ENCODE peak calls at places on chromosome 21, in five cellular contexts. One of them, this sample, is unnamed.

GRCh38 chr21:15437873-15438272 is 291.9 kb upstream of the USP25 start:
- DNase-seq in H1: no peak
- DNase-seq in AG09319: no peak
- DNase-seq in neural progenitor cell: no peak
- DNase-seq in astrocyte of the spinal cord: peak; percentile 87
- DNase-seq in this sample: no peak

GRCh38 chr21:45296638-45297037 is 8.9 kb upstream of the POFUT2 start:
- DNase-seq in H1: no peak
- DNase-seq in AG09319: no peak
- DNase-seq in neural progenitor cell: no peak
- DNase-seq in astrocyte of the spinal cord: no peak
- DNase-seq in this sample: no peak

GRCh38 chr21:26776320-26777021 is 68.7 kb downstream of the ADAMTS1 start:
- DNase-seq in H1: no peak
- DNase-seq in AG09319: no peak
- DNase-seq in neural progenitor cell: no peak
- DNase-seq in astrocyte of the spinal cord: peak; percentile 40
- DNase-seq in this sample: no peak

GRCh38 chr21:15850645-15851044 is 120.9 kb downstream of the USP25 start:
- DNase-seq in H1: no peak
- DNase-seq in AG09319: no peak
- DNase-seq in neural progenitor cell: no peak
- DNase-seq in astrocyte of the spinal cord: peak; percentile 65
- DNase-seq in this sample: no peak

GRCh38 chr21:45496151-45496967 is 45.9 kb downstream of the SLC19A1 start:
- DNase-seq in H1: no peak
- DNase-seq in AG09319: no peak
- DNase-seq in neural progenitor cell: no peak
- DNase-seq in astrocyte of the spinal cord: no peak
- DNase-seq in this sample: no peak

GRCh38 chr21:31630062-31630711 is 29.3 kb upstream of the SOD1 start:
- DNase-seq in H1: no peak
- DNase-seq in AG09319: peak; percentile 24
- DNase-seq in neural progenitor cell: no peak
- DNase-seq in astrocyte of the spinal cord: peak; percentile 91
- DNase-seq in this sample: no peak

GRCh38 chr21:44905725-44906084 is 15.0 kb downstream of the ITGB2 start:
- DNase-seq in H1: no peak
- DNase-seq in AG09319: no peak
- DNase-seq in neural progenitor cell: no peak
- DNase-seq in astrocyte of the spinal cord: no peak
- DNase-seq in this sample: no peak

GRCh38 chr21:42302292-42302650 is 12.9 kb downstream of the TFF3 start:
- DNase-seq in H1: no peak
- DNase-seq in AG09319: no peak
- DNase-seq in neural progenitor cell: peak; percentile 27
- DNase-seq in astrocyte of the spinal cord: no peak
- DNase-seq in this sample: no peak

GRCh38 chr21:33587792-33588484 is 546 bp downstream of the DONSON start:
- DNase-seq in H1: no peak
- DNase-seq in AG09319: no peak
- DNase-seq in neural progenitor cell: peak; percentile 64
- DNase-seq in astrocyte of the spinal cord: peak; percentile 29
- DNase-seq in this sample: peak; percentile 12

GRCh38 chr21:28144089-28144488 is 848.6 kb downstream of the LTN1 start:
- DNase-seq in H1: no peak
- DNase-seq in AG09319: no peak
- DNase-seq in neural progenitor cell: no peak
- DNase-seq in astrocyte of the spinal cord: no peak
- DNase-seq in this sample: no peak

GRCh38 chr21:44812640-44813039 is 5.2 kb downstream of the SUMO3 start:
- DNase-seq in H1: no peak
- DNase-seq in AG09319: no peak
- DNase-seq in neural progenitor cell: no peak
- DNase-seq in astrocyte of the spinal cord: no peak
- DNase-seq in this sample: no peak

GRCh38 chr21:33657124-33657842 is 15.0 kb downstream of the ITSN1 start:
- DNase-seq in H1: no peak
- DNase-seq in AG09319: no peak
- DNase-seq in neural progenitor cell: no peak
- DNase-seq in astrocyte of the spinal cord: no peak
- DNase-seq in this sample: no peak

GRCh38 chr21:21722736-21723135 is 724.5 kb downstream of the NCAM2 start:
- DNase-seq in H1: no peak
- DNase-seq in AG09319: no peak
- DNase-seq in neural progenitor cell: no peak
- DNase-seq in astrocyte of the spinal cord: no peak
- DNase-seq in this sample: no peak

GRCh38 chr21:13937236-13937635 is 273.5 kb downstream of the LIPI start:
- DNase-seq in H1: no peak
- DNase-seq in AG09319: no peak
- DNase-seq in neural progenitor cell: no peak
- DNase-seq in astrocyte of the spinal cord: no peak
- DNase-seq in this sample: no peak

GRCh38 chr21:34073749-34074282 is 438 bp downstream of the MRPS6 start:
- DNase-seq in H1: peak; percentile 54
- DNase-seq in AG09319: no peak
- DNase-seq in neural progenitor cell: peak; percentile 67
- DNase-seq in astrocyte of the spinal cord: no peak
- DNase-seq in this sample: peak; percentile 25

GRCh38 chr21:31780944-31781343 is 49.0 kb upstream of the SCAF4 start:
- DNase-seq in H1: no peak
- DNase-seq in AG09319: no peak
- DNase-seq in neural progenitor cell: no peak
- DNase-seq in astrocyte of the spinal cord: no peak
- DNase-seq in this sample: no peak

GRCh38 chr21:17463441-17463840 is 49.4 kb upstream of the CXADR start:
- DNase-seq in H1: no peak
- DNase-seq in AG09319: peak; percentile 64
- DNase-seq in neural progenitor cell: peak; percentile 64
- DNase-seq in astrocyte of the spinal cord: peak; percentile 79
- DNase-seq in this sample: no peak

GRCh38 chr21:27362249-27362648 is 395.4 kb upstream of the ADAMTS5 start:
- DNase-seq in H1: no peak
- DNase-seq in AG09319: no peak
- DNase-seq in neural progenitor cell: no peak
- DNase-seq in astrocyte of the spinal cord: no peak
- DNase-seq in this sample: no peak

GRCh38 chr21:27152996-27153395 is 186.1 kb upstream of the ADAMTS5 start:
- DNase-seq in H1: no peak
- DNase-seq in AG09319: no peak
- DNase-seq in neural progenitor cell: no peak
- DNase-seq in astrocyte of the spinal cord: no peak
- DNase-seq in this sample: no peak

GRCh38 chr21:32712043-32712442 is 15.8 kb downstream of the SYNJ1 start:
- DNase-seq in H1: no peak
- DNase-seq in AG09319: no peak
- DNase-seq in neural progenitor cell: no peak
- DNase-seq in astrocyte of the spinal cord: peak; percentile 22
- DNase-seq in this sample: no peak

GRCh38 chr21:36926989-36927695 is 39.3 kb downstream of the HLCS start:
- DNase-seq in H1: no peak
- DNase-seq in AG09319: no peak
- DNase-seq in neural progenitor cell: no peak
- DNase-seq in astrocyte of the spinal cord: no peak
- DNase-seq in this sample: no peak

GRCh38 chr21:14797543-14797942 is 251.4 kb upstream of the SAMSN1 start:
- DNase-seq in H1: no peak
- DNase-seq in AG09319: no peak
- DNase-seq in neural progenitor cell: no peak
- DNase-seq in astrocyte of the spinal cord: no peak
- DNase-seq in this sample: no peak

GRCh38 chr21:25626752-25627151 is 12.3 kb upstream of the JAM2 start:
- DNase-seq in H1: no peak
- DNase-seq in AG09319: no peak
- DNase-seq in neural progenitor cell: no peak
- DNase-seq in astrocyte of the spinal cord: no peak
- DNase-seq in this sample: no peak

GRCh38 chr21:15141236-15141970 is 76.6 kb upstream of the NRIP1 start:
- DNase-seq in H1: no peak
- DNase-seq in AG09319: no peak
- DNase-seq in neural progenitor cell: no peak
- DNase-seq in astrocyte of the spinal cord: no peak
- DNase-seq in this sample: no peak

GRCh38 chr21:46294647-46295176 is 8.6 kb downstream of the YBEY start:
- DNase-seq in H1: no peak
- DNase-seq in AG09319: no peak
- DNase-seq in neural progenitor cell: no peak
- DNase-seq in astrocyte of the spinal cord: peak; percentile 67
- DNase-seq in this sample: no peak

GRCh38 chr21:34565238-34565637 is 49.7 kb downstream of the RCAN1 start:
- DNase-seq in H1: no peak
- DNase-seq in AG09319: no peak
- DNase-seq in neural progenitor cell: no peak
- DNase-seq in astrocyte of the spinal cord: no peak
- DNase-seq in this sample: no peak

GRCh38 chr21:23155281-23155680 is 2157.1 kb downstream of the NCAM2 start:
- DNase-seq in H1: no peak
- DNase-seq in AG09319: no peak
- DNase-seq in neural progenitor cell: no peak
- DNase-seq in astrocyte of the spinal cord: no peak
- DNase-seq in this sample: no peak

GRCh38 chr21:23162213-23162946 is 2164.2 kb downstream of the NCAM2 start:
- DNase-seq in H1: no peak
- DNase-seq in AG09319: no peak
- DNase-seq in neural progenitor cell: no peak
- DNase-seq in astrocyte of the spinal cord: no peak
- DNase-seq in this sample: no peak

GRCh38 chr21:23160914-23161313 is 2162.7 kb downstream of the NCAM2 start:
- DNase-seq in H1: no peak
- DNase-seq in AG09319: no peak
- DNase-seq in neural progenitor cell: no peak
- DNase-seq in astrocyte of the spinal cord: no peak
- DNase-seq in this sample: no peak
- TF ChIP-seq CTCF in H1: no peak
- TF ChIP-seq CTCF in AG09319: no peak
- TF ChIP-seq CTCF in neural progenitor cell: peak; percentile 28
- TF ChIP-seq CTCF in astrocyte of the spinal cord: no peak
- TF ChIP-seq CTCF in this sample: peak; percentile 28

GRCh38 chr21:43317959-43318358 is 109.0 kb downstream of the SIK1 start:
- DNase-seq in H1: no peak
- DNase-seq in AG09319: no peak
- DNase-seq in neural progenitor cell: no peak
- DNase-seq in astrocyte of the spinal cord: no peak
- DNase-seq in this sample: no peak
- TF ChIP-seq CTCF in H1: no peak
- TF ChIP-seq CTCF in AG09319: no peak
- TF ChIP-seq CTCF in neural progenitor cell: no peak
- TF ChIP-seq CTCF in astrocyte of the spinal cord: no peak
- TF ChIP-seq CTCF in this sample: no peak

DNA sequence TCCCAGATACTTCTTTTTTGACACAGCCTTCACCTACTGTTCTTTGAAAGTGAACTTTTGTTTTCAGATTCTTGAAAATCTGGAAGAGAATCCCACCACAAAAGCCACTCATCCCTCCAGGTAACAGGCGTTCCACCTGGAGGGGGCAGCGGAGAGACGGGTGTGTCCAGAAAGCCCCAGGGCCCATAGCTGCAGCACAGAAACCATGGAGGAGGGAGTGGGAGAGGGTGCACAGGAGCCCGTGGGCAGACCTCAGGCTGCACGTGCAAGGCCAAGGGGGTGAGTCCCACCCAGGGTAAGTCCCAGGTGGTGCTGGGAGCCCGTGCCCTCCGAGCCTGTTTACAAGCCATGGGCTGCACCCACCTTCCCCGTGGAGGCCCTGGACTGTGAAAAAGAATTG is 86.5 kb downstream of the PSMG1 start:
- DNase-seq in H1: peak; percentile 73
- DNase-seq in AG09319: no peak
- DNase-seq in neural progenitor cell: peak; percentile 18
- DNase-seq in astrocyte of the spinal cord: no peak
- DNase-seq in this sample: no peak
- TF ChIP-seq CTCF in H1: peak; percentile 65
- TF ChIP-seq CTCF in AG09319: no peak
- TF ChIP-seq CTCF in neural progenitor cell: peak; percentile 21
- TF ChIP-seq CTCF in astrocyte of the spinal cord: peak; percentile 20
- TF ChIP-seq CTCF in this sample: peak; percentile 33

DNA sequence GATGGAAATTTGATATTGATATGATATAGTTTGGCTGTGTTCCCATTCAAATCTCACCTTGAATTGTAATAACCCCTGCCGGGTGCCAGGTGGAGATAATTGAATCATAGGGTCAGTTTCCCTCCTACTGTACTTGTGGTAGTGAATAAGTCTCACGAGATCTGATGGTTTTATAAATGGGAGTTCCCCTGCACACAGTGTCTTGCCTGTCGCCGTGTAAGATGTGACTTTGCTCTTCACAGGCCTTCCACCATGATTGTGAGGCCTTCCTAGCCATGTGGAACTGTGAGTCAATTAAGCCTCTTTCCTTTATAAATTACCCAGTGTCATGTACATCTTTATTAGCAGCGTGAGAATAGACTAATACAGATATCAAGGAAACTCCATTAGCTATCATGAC is 74.6 kb downstream of the MAP3K7CL start:
- DNase-seq in H1: no peak
- DNase-seq in AG09319: no peak
- DNase-seq in neural progenitor cell: no peak
- DNase-seq in astrocyte of the spinal cord: no peak
- DNase-seq in this sample: no peak
- TF ChIP-seq CTCF in H1: no peak
- TF ChIP-seq CTCF in AG09319: no peak
- TF ChIP-seq CTCF in neural progenitor cell: no peak
- TF ChIP-seq CTCF in astrocyte of the spinal cord: no peak
- TF ChIP-seq CTCF in this sample: no peak

GRCh38 chr21:35652872-35653271 is 407.5 kb downstream of the SETD4 start:
- DNase-seq in H1: no peak
- DNase-seq in AG09319: no peak
- DNase-seq in neural progenitor cell: no peak
- DNase-seq in astrocyte of the spinal cord: no peak
- DNase-seq in this sample: no peak
- TF ChIP-seq CTCF in H1: no peak
- TF ChIP-seq CTCF in AG09319: no peak
- TF ChIP-seq CTCF in neural progenitor cell: no peak
- TF ChIP-seq CTCF in astrocyte of the spinal cord: no peak
- TF ChIP-seq CTCF in this sample: no peak